ENCODE peak calls at places on chromosomes 11 and 22, in seven cellular contexts. One of them, this sample, is unnamed.

GRCh38 chr11:35629511-35629910 is 11.3 kb downstream of the FJX1 start:
- DNase-seq in DMS53: peak; percentile 21
- DNase-seq in upper lobe of right lung: no peak
- DNase-seq in ecto neural progenitor cell: no peak
- DNase-seq in omental fat pad: no peak
- DNase-seq in iris pigment epithelial cell: no peak
- DNase-seq in AML-193: no peak
- DNase-seq in this sample: no peak

GRCh38 chr11:62806611-62807121 is 1.4 kb upstream of the NXF1 start:
- DNase-seq in AML-193: peak; percentile 52
- DNase-seq in iris pigment epithelial cell: peak; percentile 57
- DNase-seq in ecto neural progenitor cell: no peak
- DNase-seq in DMS53: peak; percentile 30
- DNase-seq in upper lobe of right lung: no peak
- DNase-seq in omental fat pad: no peak
- DNase-seq in this sample: peak; percentile 17

GRCh38 chr11:26993965-26994446 is at the start of gene FIBIN:
- DNase-seq in DMS53: no peak
- DNase-seq in ecto neural progenitor cell: peak; percentile 66
- DNase-seq in iris pigment epithelial cell: peak; percentile 90
- DNase-seq in AML-193: no peak
- DNase-seq in upper lobe of right lung: no peak
- DNase-seq in omental fat pad: no peak
- DNase-seq in this sample: no peak

GRCh38 chr11:19988598-19988997 is 171.7 kb downstream of the DBX1 start:
- DNase-seq in AML-193: no peak
- DNase-seq in omental fat pad: no peak
- DNase-seq in ecto neural progenitor cell: no peak
- DNase-seq in iris pigment epithelial cell: peak; percentile 90
- DNase-seq in DMS53: peak; percentile 13
- DNase-seq in upper lobe of right lung: no peak
- DNase-seq in this sample: no peak

GRCh38 chr11:37946155-37946766 is 1348.2 kb upstream of the RAG2 start:
- DNase-seq in upper lobe of right lung: no peak
- DNase-seq in ecto neural progenitor cell: no peak
- DNase-seq in DMS53: peak; percentile 66
- DNase-seq in iris pigment epithelial cell: peak; percentile 61
- DNase-seq in AML-193: peak; percentile 37
- DNase-seq in omental fat pad: no peak
- DNase-seq in this sample: peak; percentile 39

GRCh38 chr11:34324466-34324865 is 33.3 kb downstream of the ABTB2 start:
- DNase-seq in iris pigment epithelial cell: no peak
- DNase-seq in AML-193: no peak
- DNase-seq in DMS53: no peak
- DNase-seq in upper lobe of right lung: no peak
- DNase-seq in omental fat pad: no peak
- DNase-seq in ecto neural progenitor cell: no peak
- DNase-seq in this sample: no peak

GRCh38 chr11:118415739-118416068 is 14.3 kb downstream of the ATP5MG start:
- DNase-seq in upper lobe of right lung: no peak
- DNase-seq in iris pigment epithelial cell: peak; percentile 98
- DNase-seq in DMS53: peak; percentile 93
- DNase-seq in AML-193: peak; percentile 76
- DNase-seq in omental fat pad: no peak
- DNase-seq in ecto neural progenitor cell: no peak
- DNase-seq in this sample: no peak

GRCh38 chr11:113184498-113184897 is 129.9 kb upstream of the TTC12 start:
- DNase-seq in omental fat pad: no peak
- DNase-seq in upper lobe of right lung: no peak
- DNase-seq in iris pigment epithelial cell: peak; percentile 99
- DNase-seq in AML-193: no peak
- DNase-seq in DMS53: peak; percentile 19
- DNase-seq in ecto neural progenitor cell: no peak
- DNase-seq in this sample: no peak

GRCh38 chr11:46520971-46521745 is 72.7 kb downstream of the AMBRA1 start:
- DNase-seq in ecto neural progenitor cell: no peak
- DNase-seq in omental fat pad: no peak
- DNase-seq in AML-193: no peak
- DNase-seq in iris pigment epithelial cell: peak; percentile 70
- DNase-seq in upper lobe of right lung: no peak
- DNase-seq in DMS53: no peak
- DNase-seq in this sample: peak; percentile 32

GRCh38 chr22:24465975-24466374 is 29.2 kb upstream of the UPB1 start:
- DNase-seq in upper lobe of right lung: no peak
- DNase-seq in iris pigment epithelial cell: no peak
- DNase-seq in ecto neural progenitor cell: no peak
- DNase-seq in DMS53: no peak
- DNase-seq in AML-193: no peak
- DNase-seq in omental fat pad: no peak
- DNase-seq in this sample: no peak

GRCh38 chr11:120174866-120175265 is 36.0 kb upstream of the OAF start:
- DNase-seq in iris pigment epithelial cell: no peak
- DNase-seq in upper lobe of right lung: no peak
- DNase-seq in omental fat pad: no peak
- DNase-seq in DMS53: no peak
- DNase-seq in ecto neural progenitor cell: no peak
- DNase-seq in AML-193: no peak
- DNase-seq in this sample: no peak

GRCh38 chr22:36764060-36764459 is 11.9 kb downstream of the IFT27 start:
- DNase-seq in ecto neural progenitor cell: no peak
- DNase-seq in iris pigment epithelial cell: no peak
- DNase-seq in omental fat pad: no peak
- DNase-seq in DMS53: no peak
- DNase-seq in AML-193: no peak
- DNase-seq in upper lobe of right lung: peak; percentile 51
- DNase-seq in this sample: no peak

GRCh38 chr22:35109613-35110012 is 43.7 kb downstream of the ISX start:
- DNase-seq in DMS53: no peak
- DNase-seq in iris pigment epithelial cell: no peak
- DNase-seq in ecto neural progenitor cell: no peak
- DNase-seq in upper lobe of right lung: no peak
- DNase-seq in AML-193: no peak
- DNase-seq in omental fat pad: no peak
- DNase-seq in this sample: no peak

GRCh38 chr11:77154381-77155081 is 26.5 kb downstream of the MYO7A start:
- DNase-seq in AML-193: peak; percentile 53
- DNase-seq in ecto neural progenitor cell: no peak
- DNase-seq in upper lobe of right lung: no peak
- DNase-seq in DMS53: no peak
- DNase-seq in iris pigment epithelial cell: no peak
- DNase-seq in omental fat pad: no peak
- DNase-seq in this sample: no peak

GRCh38 chr11:94537051-94537600 is 6.6 kb upstream of the FUT4 start:
- DNase-seq in iris pigment epithelial cell: peak; percentile 85
- DNase-seq in omental fat pad: no peak
- DNase-seq in ecto neural progenitor cell: no peak
- DNase-seq in DMS53: peak; percentile 66
- DNase-seq in upper lobe of right lung: no peak
- DNase-seq in AML-193: no peak
- DNase-seq in this sample: no peak

GRCh38 chr11:19770277-19770676 is 57.6 kb downstream of the NAV2 start:
- DNase-seq in ecto neural progenitor cell: no peak
- DNase-seq in omental fat pad: no peak
- DNase-seq in upper lobe of right lung: no peak
- DNase-seq in AML-193: no peak
- DNase-seq in DMS53: no peak
- DNase-seq in iris pigment epithelial cell: no peak
- DNase-seq in this sample: no peak

GRCh38 chr11:114511538-114511937 is 48.1 kb downstream of the NXPE1 start:
- DNase-seq in omental fat pad: no peak
- DNase-seq in AML-193: no peak
- DNase-seq in iris pigment epithelial cell: no peak
- DNase-seq in DMS53: no peak
- DNase-seq in upper lobe of right lung: no peak
- DNase-seq in ecto neural progenitor cell: no peak
- DNase-seq in this sample: no peak

GRCh38 chr11:107665016-107665415 is 46.8 kb downstream of the SLN start:
- DNase-seq in omental fat pad: no peak
- DNase-seq in ecto neural progenitor cell: no peak
- DNase-seq in DMS53: no peak
- DNase-seq in AML-193: no peak
- DNase-seq in upper lobe of right lung: no peak
- DNase-seq in iris pigment epithelial cell: no peak
- DNase-seq in this sample: no peak

GRCh38 chr11:127050141-127050632 is 49.6 kb upstream of the KIRREL3 start:
- DNase-seq in iris pigment epithelial cell: no peak
- DNase-seq in ecto neural progenitor cell: no peak
- DNase-seq in omental fat pad: no peak
- DNase-seq in upper lobe of right lung: no peak
- DNase-seq in AML-193: no peak
- DNase-seq in DMS53: peak; percentile 66
- DNase-seq in this sample: no peak

GRCh38 chr11:7657306-7658025 is 15.8 kb downstream of the CYB5R2 start:
- DNase-seq in DMS53: peak; percentile 82
- DNase-seq in iris pigment epithelial cell: peak; percentile 77
- DNase-seq in upper lobe of right lung: no peak
- DNase-seq in omental fat pad: no peak
- DNase-seq in ecto neural progenitor cell: peak; percentile 67
- DNase-seq in AML-193: peak; percentile 33
- DNase-seq in this sample: peak; percentile 68

GRCh38 chr11:64385953-64386704 is 27.2 kb downstream of the RPS6KA4 start:
- DNase-seq in iris pigment epithelial cell: peak; percentile 21
- DNase-seq in ecto neural progenitor cell: no peak
- DNase-seq in AML-193: peak; percentile 31
- DNase-seq in upper lobe of right lung: no peak
- DNase-seq in DMS53: no peak
- DNase-seq in omental fat pad: no peak
- DNase-seq in this sample: no peak

GRCh38 chr22:49555526-49555925 is 272.1 kb downstream of the BRD1 start:
- DNase-seq in upper lobe of right lung: peak; percentile 39
- DNase-seq in iris pigment epithelial cell: no peak
- DNase-seq in ecto neural progenitor cell: no peak
- DNase-seq in AML-193: no peak
- DNase-seq in omental fat pad: no peak
- DNase-seq in DMS53: no peak
- DNase-seq in this sample: no peak

GRCh38 chr11:47917643-47918369 is 62.6 kb upstream of the PTPRJ start:
- DNase-seq in omental fat pad: peak; percentile 44
- DNase-seq in AML-193: no peak
- DNase-seq in ecto neural progenitor cell: no peak
- DNase-seq in upper lobe of right lung: peak; percentile 90
- DNase-seq in DMS53: peak; percentile 95
- DNase-seq in iris pigment epithelial cell: peak; percentile 100
- DNase-seq in this sample: no peak

GRCh38 chr22:38923463-38924196 is 33.8 kb upstream of the APOBEC3A start:
- DNase-seq in omental fat pad: no peak
- DNase-seq in ecto neural progenitor cell: no peak
- DNase-seq in upper lobe of right lung: peak; percentile 79
- DNase-seq in AML-193: no peak
- DNase-seq in DMS53: peak; percentile 94
- DNase-seq in iris pigment epithelial cell: peak; percentile 69
- DNase-seq in this sample: peak; percentile 71